ENCODE peak calls at places on chromosome 11, in five cellular contexts. One of them, this sample, is unnamed. For H3K4me1, the result is how much of the 10 kb centered on the place peaks cover.

GRCh38 chr11:75656044-75656726 is 12.7 kb downstream of the MAP6 start:
- DNase-seq in K562: no peak
- DNase-seq in SK-N-SH: no peak
- DNase-seq in GM12878: no peak
- DNase-seq in HepG2: peak
- DNase-seq in this sample: no peak

GRCh38 chr11:62688481-62688880 is 849 bp downstream of the LRRN4CL start:
- DNase-seq in K562: no peak
- DNase-seq in SK-N-SH: no peak
- DNase-seq in GM12878: no peak
- DNase-seq in HepG2: no peak
- DNase-seq in this sample: no peak

GRCh38 chr11:72234920-72235319 is 9.1 kb downstream of the PHOX2A start:
- DNase-seq in K562: no peak
- DNase-seq in SK-N-SH: peak
- DNase-seq in GM12878: no peak
- DNase-seq in HepG2: no peak
- DNase-seq in this sample: no peak

GRCh38 chr11:112219476-112220232 is 6.6 kb upstream of the PTS start:
- DNase-seq in K562: peak
- DNase-seq in SK-N-SH: peak
- DNase-seq in GM12878: peak
- DNase-seq in HepG2: peak
- DNase-seq in this sample: peak

GRCh38 chr11:74683279-74683871 is 47.9 kb downstream of the CHRDL2 start:
- DNase-seq in K562: no peak
- DNase-seq in SK-N-SH: peak
- DNase-seq in GM12878: no peak
- DNase-seq in HepG2: no peak
- DNase-seq in this sample: no peak

GRCh38 chr11:116582621-116583020 is 190.2 kb downstream of the BUD13 start:
- DNase-seq in K562: no peak
- DNase-seq in SK-N-SH: peak
- DNase-seq in GM12878: no peak
- DNase-seq in HepG2: no peak
- DNase-seq in this sample: no peak

GRCh38 chr11:67484847-67485311 is 2.1 kb downstream of the AIP start:
- DNase-seq in K562: no peak
- DNase-seq in SK-N-SH: no peak
- DNase-seq in GM12878: peak
- DNase-seq in HepG2: no peak
- DNase-seq in this sample: no peak

GRCh38 chr11:18466402-18466801 is 10.7 kb downstream of the LDHAL6A start:
- DNase-seq in K562: no peak
- DNase-seq in SK-N-SH: no peak
- DNase-seq in GM12878: no peak
- DNase-seq in HepG2: no peak
- DNase-seq in this sample: no peak

GRCh38 chr11:108286369-108286768 is 63.5 kb downstream of the ATM start:
- DNase-seq in K562: no peak
- DNase-seq in SK-N-SH: no peak
- DNase-seq in GM12878: no peak
- DNase-seq in HepG2: no peak
- DNase-seq in this sample: no peak

GRCh38 chr11:4095509-4096230 is 1.1 kb downstream of the RRM1 start:
- DNase-seq in K562: no peak
- DNase-seq in SK-N-SH: peak
- DNase-seq in GM12878: no peak
- DNase-seq in HepG2: peak
- DNase-seq in this sample: no peak

GRCh38 chr11:112922606-112923005 is 38.6 kb upstream of the NCAM1 start:
- DNase-seq in K562: no peak
- DNase-seq in SK-N-SH: no peak
- DNase-seq in GM12878: no peak
- DNase-seq in HepG2: no peak
- DNase-seq in this sample: no peak

GRCh38 chr11:8102296-8102915 is 21.4 kb downstream of the TUB start:
- DNase-seq in K562: no peak
- DNase-seq in SK-N-SH: no peak
- DNase-seq in GM12878: no peak
- DNase-seq in HepG2: no peak
- DNase-seq in this sample: no peak

GRCh38 chr11:1924121-1924520 is 4.6 kb downstream of the TNNT3 start:
- DNase-seq in K562: no peak
- DNase-seq in SK-N-SH: no peak
- DNase-seq in GM12878: no peak
- DNase-seq in HepG2: no peak
- DNase-seq in this sample: no peak

GRCh38 chr11:9004310-9004945 is 627 bp upstream of the NRIP3 start:
- DNase-seq in K562: no peak
- DNase-seq in SK-N-SH: no peak
- DNase-seq in GM12878: no peak
- DNase-seq in HepG2: no peak
- DNase-seq in this sample: no peak

GRCh38 chr11:81224396-81224795 is 1509.3 kb downstream of the FAM181B start:
- DNase-seq in K562: no peak
- DNase-seq in SK-N-SH: no peak
- DNase-seq in GM12878: no peak
- DNase-seq in HepG2: no peak
- DNase-seq in this sample: no peak

DNA sequence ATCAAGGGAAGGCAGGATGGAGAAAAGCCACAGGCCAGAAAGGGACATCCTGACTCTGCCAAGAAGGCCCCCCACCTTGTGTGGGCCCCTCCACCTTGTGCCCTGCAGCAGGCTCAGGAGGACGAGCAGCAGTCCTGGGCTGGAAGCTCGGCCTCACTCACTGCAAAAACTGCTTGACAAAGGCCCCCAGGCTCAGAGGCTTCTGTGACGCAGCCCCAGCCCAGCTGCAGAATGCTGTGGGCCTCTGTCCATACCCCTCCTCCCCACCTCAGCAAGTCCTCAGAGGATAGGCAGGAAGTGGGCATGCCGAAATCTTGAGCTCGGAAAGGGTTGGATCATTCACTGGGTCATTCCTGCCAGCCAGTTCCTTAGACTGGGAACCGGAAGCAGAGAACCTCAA is 61.9 kb downstream of the NRXN2 start:
- DNase-seq in K562: no peak
- DNase-seq in SK-N-SH: no peak
- DNase-seq in GM12878: no peak
- DNase-seq in HepG2: no peak
- DNase-seq in this sample: no peak
- H3K4me1 ChIP-seq in K562: under half
- H3K4me1 ChIP-seq in SK-N-SH: under half
- H3K4me1 ChIP-seq in GM12878: under half
- H3K4me1 ChIP-seq in HepG2: under half
- H3K4me1 ChIP-seq in this sample: under half

DNA sequence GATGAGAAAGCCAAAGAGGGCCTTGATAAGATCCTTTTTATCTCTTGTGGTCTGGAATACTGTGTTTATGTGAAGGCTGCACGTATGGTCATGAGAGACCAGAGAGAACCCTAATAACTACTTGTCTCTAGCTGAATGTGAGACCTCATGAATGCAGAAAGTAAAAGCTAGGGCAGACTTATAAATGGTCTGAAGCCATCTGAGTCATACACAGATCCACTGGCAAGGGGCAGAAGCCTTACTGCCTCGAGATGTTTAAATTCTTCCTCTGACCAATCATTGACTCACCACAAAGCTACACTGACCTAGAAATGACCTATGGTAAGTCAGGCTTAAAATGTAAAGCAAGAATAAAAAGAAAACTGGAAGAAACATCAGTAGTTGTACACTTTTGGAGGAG is 22.7 kb upstream of the OR4B1 start:
- DNase-seq in K562: no peak
- DNase-seq in SK-N-SH: no peak
- DNase-seq in GM12878: no peak
- DNase-seq in HepG2: no peak
- DNase-seq in this sample: no peak
- TF ChIP-seq ZBTB33 in K562: no peak
- TF ChIP-seq ZBTB33 in SK-N-SH: no peak
- TF ChIP-seq ZBTB33 in GM12878: no peak
- TF ChIP-seq ZBTB33 in HepG2: no peak
- TF ChIP-seq ZBTB33 in this sample: no peak

DNA sequence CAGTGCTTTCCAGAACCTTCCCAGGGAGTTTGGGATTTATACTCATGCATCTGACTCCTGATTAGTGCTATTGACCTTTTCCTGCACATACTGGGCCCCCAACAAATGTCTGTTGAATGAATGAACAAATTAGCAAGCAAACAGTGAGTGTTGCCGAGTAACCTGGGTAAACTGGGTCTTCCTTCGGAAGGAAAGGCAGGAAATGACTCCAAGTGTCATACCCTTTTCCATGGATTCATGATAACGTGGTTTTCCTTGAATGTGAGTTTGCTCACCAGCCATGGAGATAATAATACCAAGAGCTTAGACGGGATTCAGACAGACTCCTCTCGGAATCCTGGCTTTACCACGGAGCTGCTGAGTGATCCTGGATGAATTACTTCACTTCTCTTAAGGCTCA is 16.7 kb downstream of the TECTA start:
- DNase-seq in K562: no peak
- DNase-seq in SK-N-SH: no peak
- DNase-seq in GM12878: no peak
- DNase-seq in HepG2: no peak
- DNase-seq in this sample: no peak
- TF ChIP-seq RAD21 in K562: no peak
- TF ChIP-seq RAD21 in SK-N-SH: no peak
- TF ChIP-seq RAD21 in GM12878: no peak
- TF ChIP-seq RAD21 in HepG2: no peak
- TF ChIP-seq RAD21 in this sample: no peak

GRCh38 chr11:33128739-33129138 is 32.5 kb downstream of the CSTF3 start:
- DNase-seq in K562: no peak
- DNase-seq in SK-N-SH: no peak
- DNase-seq in GM12878: no peak
- DNase-seq in HepG2: no peak
- DNase-seq in this sample: no peak

GRCh38 chr11:33125611-33126010 is 35.7 kb downstream of the CSTF3 start:
- DNase-seq in K562: no peak
- DNase-seq in SK-N-SH: no peak
- DNase-seq in GM12878: no peak
- DNase-seq in HepG2: no peak
- DNase-seq in this sample: no peak

DNA sequence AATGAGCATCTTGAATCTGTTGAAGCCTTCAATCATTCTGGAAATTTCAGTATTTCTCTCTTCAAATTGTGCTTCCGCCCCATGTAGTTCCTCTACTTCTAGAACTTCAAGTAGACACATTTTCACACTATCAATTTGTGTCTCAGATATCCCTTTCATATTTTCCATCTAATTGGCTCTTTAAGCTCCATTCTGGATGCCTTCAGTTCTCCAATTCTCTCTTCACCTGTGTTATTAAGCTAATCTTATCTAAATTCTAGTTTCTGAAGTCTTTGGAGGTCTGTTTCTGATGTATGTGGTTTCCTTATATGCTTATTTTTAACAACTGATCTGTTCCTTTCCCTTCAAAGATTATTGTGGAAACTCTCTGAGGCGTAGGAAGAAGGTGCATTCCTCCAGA is 36.3 kb downstream of the CSTF3 start:
- DNase-seq in K562: no peak
- DNase-seq in SK-N-SH: no peak
- DNase-seq in GM12878: no peak
- DNase-seq in HepG2: no peak
- DNase-seq in this sample: no peak
- H3K4me1 ChIP-seq in K562: under half
- H3K4me1 ChIP-seq in SK-N-SH: under half
- H3K4me1 ChIP-seq in GM12878: under half
- H3K4me1 ChIP-seq in HepG2: under half
- H3K4me1 ChIP-seq in this sample: under half

GRCh38 chr11:86014221-86014620 is 54.7 kb downstream of the PICALM start:
- DNase-seq in K562: no peak
- DNase-seq in SK-N-SH: no peak
- DNase-seq in GM12878: no peak
- DNase-seq in HepG2: no peak
- DNase-seq in this sample: no peak
- TF ChIP-seq ZBTB33 in K562: no peak
- TF ChIP-seq ZBTB33 in SK-N-SH: no peak
- TF ChIP-seq ZBTB33 in GM12878: no peak
- TF ChIP-seq ZBTB33 in HepG2: no peak
- TF ChIP-seq ZBTB33 in this sample: no peak

GRCh38 chr11:70581991-70582885 is 183.9 kb downstream of the CTTN start:
- DNase-seq in K562: no peak
- DNase-seq in SK-N-SH: peak
- DNase-seq in GM12878: no peak
- DNase-seq in HepG2: no peak
- DNase-seq in this sample: no peak
- TF ChIP-seq RAD21 in K562: no peak
- TF ChIP-seq RAD21 in SK-N-SH: no peak
- TF ChIP-seq RAD21 in GM12878: no peak
- TF ChIP-seq RAD21 in HepG2: no peak
- TF ChIP-seq RAD21 in this sample: no peak

GRCh38 chr11:69298778-69299461 is 5.0 kb downstream of the MYEOV start:
- DNase-seq in K562: no peak
- DNase-seq in SK-N-SH: no peak
- DNase-seq in GM12878: no peak
- DNase-seq in HepG2: no peak
- DNase-seq in this sample: no peak
- H3K4me1 ChIP-seq in K562: half or more
- H3K4me1 ChIP-seq in SK-N-SH: half or more
- H3K4me1 ChIP-seq in GM12878: under half
- H3K4me1 ChIP-seq in HepG2: under half
- H3K4me1 ChIP-seq in this sample: half or more

This sample was measured in HCT116.